ENCODE peak calls at places on chromosome 12, in eight cellular contexts. One of them, this sample, is unnamed.

GRCh38 chr12:12229556-12230092 is 37.2 kb downstream of the LRP6 start:
- DNase-seq in right lobe of liver: no peak
- DNase-seq in AG09319: peak; percentile 54
- DNase-seq in CD8-positive, alpha-beta memory T cell: no peak
- DNase-seq in caudate nucleus: no peak
- DNase-seq in tibial nerve: no peak
- DNase-seq in HT-29: no peak
- DNase-seq in glutamatergic neuron: no peak
- DNase-seq in this sample: no peak

GRCh38 chr12:32650508-32650907 is 28.6 kb upstream of the DNM1L start:
- DNase-seq in tibial nerve: no peak
- DNase-seq in AG09319: no peak
- DNase-seq in caudate nucleus: no peak
- DNase-seq in right lobe of liver: no peak
- DNase-seq in HT-29: no peak
- DNase-seq in CD8-positive, alpha-beta memory T cell: no peak
- DNase-seq in glutamatergic neuron: no peak
- DNase-seq in this sample: no peak

GRCh38 chr12:107079172-107080011 is 14.0 kb downstream of the CRY1 start:
- DNase-seq in right lobe of liver: no peak
- DNase-seq in CD8-positive, alpha-beta memory T cell: peak; percentile 11
- DNase-seq in AG09319: no peak
- DNase-seq in HT-29: peak; percentile 39
- DNase-seq in tibial nerve: no peak
- DNase-seq in caudate nucleus: no peak
- DNase-seq in glutamatergic neuron: no peak
- DNase-seq in this sample: no peak

GRCh38 chr12:3236345-3237153 is 159.4 kb downstream of the TSPAN9 start:
- DNase-seq in right lobe of liver: no peak
- DNase-seq in HT-29: peak; percentile 79
- DNase-seq in AG09319: no peak
- DNase-seq in tibial nerve: no peak
- DNase-seq in caudate nucleus: no peak
- DNase-seq in glutamatergic neuron: no peak
- DNase-seq in CD8-positive, alpha-beta memory T cell: no peak
- DNase-seq in this sample: peak; percentile 24

GRCh38 chr12:4626543-4626942 is 22.3 kb downstream of the AKAP3 start:
- DNase-seq in tibial nerve: no peak
- DNase-seq in HT-29: no peak
- DNase-seq in glutamatergic neuron: no peak
- DNase-seq in right lobe of liver: no peak
- DNase-seq in AG09319: no peak
- DNase-seq in CD8-positive, alpha-beta memory T cell: no peak
- DNase-seq in caudate nucleus: no peak
- DNase-seq in this sample: no peak

GRCh38 chr12:77232045-77232444 is 166.7 kb upstream of the E2F7 start:
- DNase-seq in HT-29: no peak
- DNase-seq in CD8-positive, alpha-beta memory T cell: no peak
- DNase-seq in tibial nerve: peak; percentile 14
- DNase-seq in glutamatergic neuron: no peak
- DNase-seq in AG09319: peak; percentile 79
- DNase-seq in caudate nucleus: no peak
- DNase-seq in right lobe of liver: no peak
- DNase-seq in this sample: no peak

GRCh38 chr12:7929069-7929792 is 6.8 kb downstream of the SLC2A3 start:
- DNase-seq in right lobe of liver: no peak
- DNase-seq in tibial nerve: no peak
- DNase-seq in AG09319: no peak
- DNase-seq in HT-29: no peak
- DNase-seq in caudate nucleus: no peak
- DNase-seq in CD8-positive, alpha-beta memory T cell: no peak
- DNase-seq in glutamatergic neuron: no peak
- DNase-seq in this sample: no peak

GRCh38 chr12:9334026-9334692 is 126.0 kb upstream of the PZP start:
- DNase-seq in glutamatergic neuron: no peak
- DNase-seq in AG09319: no peak
- DNase-seq in right lobe of liver: no peak
- DNase-seq in tibial nerve: no peak
- DNase-seq in HT-29: no peak
- DNase-seq in CD8-positive, alpha-beta memory T cell: no peak
- DNase-seq in caudate nucleus: no peak
- DNase-seq in this sample: no peak

GRCh38 chr12:49961111-49961922 is at the start of gene AQP5:
- DNase-seq in glutamatergic neuron: no peak
- DNase-seq in right lobe of liver: no peak
- DNase-seq in AG09319: no peak
- DNase-seq in caudate nucleus: no peak
- DNase-seq in tibial nerve: no peak
- DNase-seq in HT-29: no peak
- DNase-seq in CD8-positive, alpha-beta memory T cell: no peak
- DNase-seq in this sample: no peak

GRCh38 chr12:23950775-23951391 is 1.4 kb upstream of the SOX5 start:
- DNase-seq in tibial nerve: no peak
- DNase-seq in right lobe of liver: peak; percentile 24
- DNase-seq in glutamatergic neuron: peak; percentile 49
- DNase-seq in CD8-positive, alpha-beta memory T cell: no peak
- DNase-seq in AG09319: no peak
- DNase-seq in caudate nucleus: no peak
- DNase-seq in HT-29: no peak
- DNase-seq in this sample: peak; percentile 2

GRCh38 chr12:110269622-110270124 is 11.4 kb upstream of the ATP2A2 start:
- DNase-seq in caudate nucleus: no peak
- DNase-seq in tibial nerve: no peak
- DNase-seq in glutamatergic neuron: no peak
- DNase-seq in HT-29: peak; percentile 36
- DNase-seq in AG09319: peak; percentile 32
- DNase-seq in right lobe of liver: no peak
- DNase-seq in CD8-positive, alpha-beta memory T cell: no peak
- DNase-seq in this sample: no peak

GRCh38 chr12:48789858-48790326 is 1.0 kb upstream of the ADCY6 start:
- DNase-seq in right lobe of liver: no peak
- DNase-seq in caudate nucleus: no peak
- DNase-seq in CD8-positive, alpha-beta memory T cell: no peak
- DNase-seq in AG09319: no peak
- DNase-seq in glutamatergic neuron: no peak
- DNase-seq in HT-29: no peak
- DNase-seq in tibial nerve: no peak
- DNase-seq in this sample: no peak

GRCh38 chr12:95995238-95996031 is 709 bp downstream of the HAL start:
- DNase-seq in glutamatergic neuron: no peak
- DNase-seq in caudate nucleus: no peak
- DNase-seq in tibial nerve: no peak
- DNase-seq in right lobe of liver: peak; percentile 55
- DNase-seq in CD8-positive, alpha-beta memory T cell: no peak
- DNase-seq in AG09319: no peak
- DNase-seq in HT-29: no peak
- DNase-seq in this sample: no peak

GRCh38 chr12:103333676-103334075 is 162.1 kb downstream of the C12orf42 start:
- DNase-seq in glutamatergic neuron: no peak
- DNase-seq in right lobe of liver: no peak
- DNase-seq in tibial nerve: no peak
- DNase-seq in caudate nucleus: no peak
- DNase-seq in AG09319: no peak
- DNase-seq in CD8-positive, alpha-beta memory T cell: no peak
- DNase-seq in HT-29: no peak
- DNase-seq in this sample: no peak

GRCh38 chr12:15180325-15180724 is 40.9 kb downstream of the RERG start:
- DNase-seq in AG09319: no peak
- DNase-seq in right lobe of liver: no peak
- DNase-seq in glutamatergic neuron: no peak
- DNase-seq in tibial nerve: no peak
- DNase-seq in HT-29: no peak
- DNase-seq in caudate nucleus: no peak
- DNase-seq in CD8-positive, alpha-beta memory T cell: no peak
- DNase-seq in this sample: no peak

GRCh38 chr12:69464433-69464832 is 5.8 kb upstream of the FRS2 start:
- DNase-seq in right lobe of liver: no peak
- DNase-seq in tibial nerve: no peak
- DNase-seq in AG09319: no peak
- DNase-seq in HT-29: no peak
- DNase-seq in CD8-positive, alpha-beta memory T cell: no peak
- DNase-seq in caudate nucleus: no peak
- DNase-seq in glutamatergic neuron: no peak
- DNase-seq in this sample: no peak

GRCh38 chr12:94636462-94637085 is 13.8 kb downstream of the TMCC3 start:
- DNase-seq in CD8-positive, alpha-beta memory T cell: no peak
- DNase-seq in HT-29: no peak
- DNase-seq in glutamatergic neuron: no peak
- DNase-seq in right lobe of liver: no peak
- DNase-seq in tibial nerve: no peak
- DNase-seq in AG09319: no peak
- DNase-seq in caudate nucleus: no peak
- DNase-seq in this sample: no peak

GRCh38 chr12:109767456-109767855 is 53.8 kb downstream of the FAM222A start:
- DNase-seq in AG09319: no peak
- DNase-seq in caudate nucleus: no peak
- DNase-seq in HT-29: no peak
- DNase-seq in glutamatergic neuron: no peak
- DNase-seq in tibial nerve: no peak
- DNase-seq in CD8-positive, alpha-beta memory T cell: no peak
- DNase-seq in right lobe of liver: no peak
- DNase-seq in this sample: no peak

GRCh38 chr12:75721790-75722189 is 210.4 kb upstream of the KRR1 start:
- DNase-seq in CD8-positive, alpha-beta memory T cell: no peak
- DNase-seq in HT-29: peak; percentile 45
- DNase-seq in caudate nucleus: no peak
- DNase-seq in AG09319: no peak
- DNase-seq in right lobe of liver: no peak
- DNase-seq in tibial nerve: no peak
- DNase-seq in glutamatergic neuron: no peak
- DNase-seq in this sample: no peak